ENCODE peak calls at places on chromosomes 5 and 9, in four cellular contexts. J is GM12891, A is NCI-H2029 treated with DMSO at 0.1 percent for 48 hours, P is sciatic nerve. Q is an unnamed sample.

GRCh38 chr9:1273859-1274258 is 223.7 kb downstream of the DMRT2 start:
- DNase-seq in J (no peak), A (no peak), P (no peak), Q (no peak)

GRCh38 chr9:18268381-18268780 is 205.6 kb upstream of the ADAMTSL1 start:
- DNase-seq in J (no peak), A (no peak), P (no peak), Q (no peak)

GRCh38 chr9:137550241-137550621 is at the start of gene PNPLA7:
- DNase-seq in J (peak), A (peak), P (peak), Q (peak)

GRCh38 chr5:80031109-80031508 is 4.0 kb upstream of the THBS4 start:
- DNase-seq in J (no peak), A (no peak), P (no peak), Q (no peak)

GRCh38 chr5:76406567-76407155 is 3.6 kb downstream of the IQGAP2 start:
- DNase-seq in J (no peak), A (no peak), P (no peak), Q (no peak)

GRCh38 chr5:163894645-163895044 is 389.2 kb downstream of the MAT2B start:
- DNase-seq in J (no peak), A (no peak), P (no peak), Q (no peak)

GRCh38 chr5:56323505-56323904 is 90.4 kb upstream of the ANKRD55 start:
- DNase-seq in J (no peak), A (no peak), P (no peak), Q (no peak)

GRCh38 chr5:112270299-112271293 is 148.5 kb downstream of the EPB41L4A start:
- DNase-seq in J (peak), A (no peak), P (no peak), Q (no peak)

GRCh38 chr5:36950586-36951457 is 74.3 kb downstream of the NIPBL start:
- DNase-seq in J (no peak), A (no peak), P (no peak), Q (no peak)

GRCh38 chr5:122073023-122073422 is 5.0 kb downstream of the LOX start:
- DNase-seq in J (no peak), A (no peak), P (no peak), Q (no peak)

GRCh38 chr5:10860645-10861455 is 99.8 kb upstream of the DAP start:
- DNase-seq in J (no peak), A (no peak), P (no peak), Q (no peak)

GRCh38 chr9:82781965-82782392 is 281.0 kb downstream of the RASEF start:
- DNase-seq in J (no peak), A (no peak), P (no peak), Q (no peak)

GRCh38 chr5:80662108-80662507 is 7.3 kb upstream of the DHFR start:
- DNase-seq in J (no peak), A (no peak), P (no peak), Q (no peak)

GRCh38 chr9:94159069-94159915 is 75.0 kb downstream of the PTPDC1 start:
- DNase-seq in J (no peak), A (no peak), P (no peak), Q (no peak)

GRCh38 chr5:30736642-30737041 is 456.8 kb upstream of the CDH6 start:
- DNase-seq in J (no peak), A (no peak), P (no peak), Q (no peak)

GRCh38 chr5:126055348-126055729 is 367.9 kb upstream of the GRAMD2B start:
- DNase-seq in J (no peak), A (no peak), P (no peak), Q (no peak)